ENCODE peak calls at places on chromosomes 16 and 17, in eight cellular contexts. X is GM12865, D is ovary, K is fibroblast of lung, M is tibial nerve, H is heart left ventricle, O is endothelial cell, P is foreskin fibroblast. T is an unnamed sample.

GRCh38 chr17:9054146-9054545 is 32.8 kb downstream of the NTN1 start:
- DNase-seq in D (no peak), O (no peak), X (no peak), K (no peak), H (no peak), P (no peak), M (no peak), T (no peak)

GRCh38 chr16:57331355-57331754 is 27.2 kb upstream of the CCL22 start:
- DNase-seq in M (no peak), O (no peak), K (no peak), H (no peak), D (no peak), X (no peak), P (no peak), T (no peak)

GRCh38 chr17:76700627-76701470 is 9.9 kb downstream of the MXRA7 start:
- DNase-seq in K (peak), H (peak), X (no peak), O (no peak), M (peak), P (peak), D (peak), T (no peak)

GRCh38 chr17:6092182-6092922 is 22.2 kb downstream of the WSCD1 start:
- DNase-seq in M (no peak), P (no peak), H (no peak), X (no peak), O (no peak), K (no peak), D (no peak), T (no peak)

GRCh38 chr17:50363217-50364060 is 9.5 kb downstream of the MRPL27 start:
- DNase-seq in X (no peak), O (peak), D (peak), H (no peak), K (peak), P (peak), M (no peak), T (no peak)

GRCh38 chr17:41812176-41813038 is at the start of gene FKBP10:
- DNase-seq in P (peak), H (peak), O (peak), M (peak), X (peak), D (peak), K (peak), T (no peak)

GRCh38 chr17:66383353-66383752 is 80.9 kb downstream of the PRKCA start:
- DNase-seq in X (no peak), P (peak), D (no peak), H (no peak), M (no peak), O (no peak), K (peak), T (no peak)

GRCh38 chr17:79080349-79080748 is 5.7 kb downstream of the ENGASE start:
- DNase-seq in P (no peak), H (no peak), D (no peak), K (no peak), M (no peak), X (no peak), O (no peak), T (no peak)

GRCh38 chr16:50598256-50598894 is 50.2 kb downstream of the NKD1 start:
- DNase-seq in D (no peak), H (peak), K (no peak), X (no peak), P (no peak), M (no peak), O (no peak), T (no peak)

GRCh38 chr17:28760561-28760960 is 16.8 kb downstream of the TRAF4 start:
- DNase-seq in M (no peak), D (no peak), H (no peak), P (no peak), O (no peak), K (no peak), X (no peak), T (no peak)

GRCh38 chr16:85905110-85906095 is 6.4 kb downstream of the IRF8 start:
- DNase-seq in P (no peak), K (no peak), M (no peak), D (no peak), O (no peak), X (no peak), H (no peak), T (no peak)

GRCh38 chr16:46763147-46763546 is 15.0 kb upstream of the MYLK3 start:
- DNase-seq in K (peak), H (peak), D (no peak), P (no peak), M (no peak), X (no peak), O (no peak), T (no peak)

GRCh38 chr16:53052519-53053501 is at the start of gene CHD9NB:
- DNase-seq in P (peak), D (no peak), X (peak), K (peak), O (no peak), M (no peak), H (no peak), T (no peak)

GRCh38 chr17:45096141-45096540 is 35.0 kb downstream of the NMT1 start:
- DNase-seq in O (no peak), X (peak), K (peak), D (no peak), M (no peak), P (peak), H (no peak), T (no peak)

GRCh38 chr16:50900391-50900942 is 158.6 kb downstream of the CYLD start:
- DNase-seq in H (no peak), P (no peak), K (no peak), X (no peak), M (no peak), D (no peak), O (no peak), T (no peak)

GRCh38 chr17:1498869-1499268 is 6.4 kb upstream of the MYO1C start:
- DNase-seq in H (no peak), X (no peak), K (peak), P (no peak), M (no peak), O (no peak), D (no peak), T (no peak)

GRCh38 chr16:64933890-64934289 is 188.0 kb downstream of the CDH11 start:
- DNase-seq in M (no peak), K (peak), D (no peak), P (no peak), O (no peak), H (peak), X (no peak), T (no peak)

GRCh38 chr16:80300876-80301275 is 239.9 kb upstream of the DYNLRB2 start:
- DNase-seq in D (no peak), P (peak), X (no peak), K (peak), O (no peak), H (no peak), M (no peak), T (no peak)

GRCh38 chr16:57741660-57742191 is 6.2 kb downstream of the KATNB1 start:
- DNase-seq in D (no peak), H (no peak), K (no peak), M (no peak), X (no peak), P (no peak), O (no peak), T (no peak)

GRCh38 chr16:57187508-57187854 is 1.4 kb downstream of the RSPRY1 start:
- DNase-seq in P (no peak), O (no peak), H (no peak), M (no peak), K (no peak), D (no peak), X (peak), T (no peak)

GRCh38 chr17:18377437-18378204 is at the start of gene EVPLL:
- DNase-seq in D (no peak), M (no peak), O (no peak), H (no peak), X (no peak), P (no peak), K (peak), T (no peak)
- TF ChIP-seq CTCF in D (no peak), M (no peak), O (no peak), H (no peak), X (no peak), P (no peak), K (no peak), T (no peak)

DNA sequence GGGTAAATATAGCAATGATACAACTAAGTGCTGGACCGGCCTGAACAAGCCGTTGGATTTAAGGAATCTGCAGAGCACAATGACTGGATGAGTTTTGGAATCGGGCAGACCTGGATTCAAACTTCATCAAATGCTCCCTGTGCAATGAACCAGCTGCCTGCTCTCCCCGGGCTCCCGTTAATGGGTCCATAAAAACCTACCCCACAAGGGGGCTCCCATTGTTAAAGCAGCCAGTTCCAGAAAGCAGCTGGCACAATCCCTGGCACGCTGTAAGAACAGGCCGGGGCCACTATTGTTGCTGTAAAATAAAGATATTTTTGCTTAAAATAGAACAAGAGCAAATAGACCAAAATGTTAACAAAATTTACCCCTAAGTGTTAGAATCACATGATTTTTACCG is 131.9 kb downstream of the C16orf95 start:
- DNase-seq in M (no peak), D (no peak), H (no peak), K (no peak), P (no peak), X (no peak), O (no peak), T (no peak)
- TF ChIP-seq CTCF in M (no peak), D (no peak), H (no peak), K (peak), P (no peak), X (no peak), O (no peak), T (no peak)

GRCh38 chr17:11644265-11645212 is 46.3 kb downstream of the DNAH9 start:
- DNase-seq in H (peak), D (peak), M (peak), P (peak), X (peak), O (peak), K (peak), T (no peak)
- TF ChIP-seq CTCF in H (peak), D (peak), M (peak), P (peak), X (peak), O (peak), K (peak), T (no peak)

GRCh38 chr17:40069751-40070643 is 7.2 kb downstream of the THRA start:
- DNase-seq in P (peak), M (no peak), K (peak), H (peak), D (peak), X (peak), O (no peak), T (no peak)
- TF ChIP-seq CTCF in P (peak), M (peak), K (peak), H (peak), D (peak), X (peak), O (peak), T (no peak)

GRCh38 chr17:31803494-31804213 is 55.4 kb downstream of the COPRS start:
- DNase-seq in M (no peak), K (no peak), O (no peak), H (no peak), X (no peak), P (no peak), D (no peak), T (no peak)
- TF ChIP-seq CTCF in M (no peak), K (no peak), O (no peak), H (no peak), X (no peak), P (no peak), D (no peak), T (no peak)

GRCh38 chr17:73420897-73421296 is 109.1 kb upstream of the CDC42EP4 start:
- DNase-seq in M (no peak), X (peak), P (no peak), O (peak), D (no peak), H (no peak), K (peak), T (no peak)
- TF ChIP-seq CTCF in M (no peak), X (peak), P (peak), O (no peak), D (no peak), H (no peak), K (peak), T (no peak)

DNA sequence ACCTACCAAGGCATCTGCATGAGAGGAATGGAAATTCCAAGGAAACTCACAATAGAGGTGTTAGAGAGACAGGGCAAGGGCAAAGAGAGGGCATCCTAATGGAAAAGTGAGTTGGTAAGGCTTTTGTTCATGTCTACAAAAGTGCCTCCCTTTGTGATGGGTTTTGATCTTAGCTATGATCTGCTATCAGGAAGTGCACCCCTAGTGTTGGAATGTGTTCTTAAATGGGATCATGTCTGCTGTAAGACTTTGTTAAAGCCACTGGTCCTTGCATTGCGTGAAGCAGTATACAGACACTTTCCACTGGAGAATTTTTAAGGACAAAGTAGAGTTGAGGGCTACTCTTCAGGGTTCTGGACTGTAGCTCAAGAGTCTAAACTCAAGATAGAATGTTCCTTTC is 92.0 kb downstream of the MAP2K6 start:
- DNase-seq in M (no peak), K (no peak), X (peak), H (no peak), D (no peak), O (no peak), P (no peak), T (no peak)
- TF ChIP-seq CTCF in M (no peak), K (peak), X (no peak), H (no peak), D (no peak), O (peak), P (peak), T (no peak)

DNA sequence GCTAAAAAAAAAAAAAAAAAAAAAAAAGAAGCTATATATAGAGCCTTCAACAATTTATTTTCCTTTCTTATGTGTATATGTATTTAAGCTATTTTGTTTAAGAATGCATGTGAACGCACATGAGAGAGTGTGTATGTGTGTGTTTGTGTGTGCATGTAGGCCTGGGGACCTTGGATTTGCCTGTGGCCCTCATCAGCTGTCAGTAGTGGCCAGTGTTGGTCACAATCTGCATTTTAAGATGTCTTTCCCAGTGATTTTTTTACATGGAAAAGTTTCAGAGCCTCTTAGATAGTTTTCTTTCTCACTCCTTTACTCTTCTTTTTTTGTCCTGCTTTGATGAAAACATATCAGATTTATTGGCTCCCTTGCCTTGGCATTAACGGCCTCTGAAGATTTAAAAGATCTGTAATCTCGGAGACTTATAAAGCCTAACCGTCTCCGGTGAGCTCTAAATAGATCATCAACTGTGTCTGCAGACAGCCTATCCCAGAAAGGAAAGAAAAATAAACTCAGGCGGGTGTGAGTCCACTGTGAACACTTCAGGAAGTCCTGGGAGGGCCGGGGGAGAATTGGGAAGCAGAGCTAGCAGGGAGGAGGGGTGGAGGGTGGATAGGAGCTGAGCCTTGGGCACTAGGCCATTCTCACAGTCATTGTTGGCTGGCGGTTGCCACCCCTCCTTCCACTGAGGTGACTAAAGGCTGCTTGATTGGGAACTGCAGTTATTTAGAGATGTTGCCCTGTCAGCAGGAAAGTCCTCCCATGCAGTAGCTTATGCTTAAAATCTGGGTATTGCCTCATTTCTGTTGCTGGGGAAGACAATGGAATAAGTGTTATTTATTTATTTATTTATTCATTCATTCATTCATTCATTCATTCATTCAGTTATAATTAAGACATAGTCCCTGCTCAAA is 86.8 kb downstream of the WWP2 start:
- DNase-seq in D (peak), X (no peak), K (peak), P (peak), H (peak), O (peak), M (peak), T (peak)
- TF ChIP-seq CTCF in D (no peak), X (no peak), K (peak), P (no peak), H (no peak), O (no peak), M (no peak), T (no peak)

GRCh38 chr17:18143044-18143936 is 34.7 kb downstream of the MYO15A start:
- DNase-seq in H (no peak), X (peak), K (no peak), P (peak), O (peak), M (no peak), D (no peak), T (no peak)

GRCh38 chr17:18146259-18146658 is 37.4 kb upstream of the ALKBH5 start:
- DNase-seq in M (no peak), K (no peak), P (no peak), X (no peak), O (no peak), D (no peak), H (no peak), T (no peak)

GRCh38 chr17:18146980-18147379 is 36.6 kb upstream of the ALKBH5 start:
- DNase-seq in H (no peak), X (no peak), M (no peak), O (no peak), P (no peak), D (no peak), K (no peak), T (no peak)

GRCh38 chr17:18144261-18144660 is 35.7 kb downstream of the MYO15A start:
- DNase-seq in P (no peak), H (no peak), O (no peak), X (no peak), M (no peak), K (no peak), D (no peak), T (no peak)

DNA sequence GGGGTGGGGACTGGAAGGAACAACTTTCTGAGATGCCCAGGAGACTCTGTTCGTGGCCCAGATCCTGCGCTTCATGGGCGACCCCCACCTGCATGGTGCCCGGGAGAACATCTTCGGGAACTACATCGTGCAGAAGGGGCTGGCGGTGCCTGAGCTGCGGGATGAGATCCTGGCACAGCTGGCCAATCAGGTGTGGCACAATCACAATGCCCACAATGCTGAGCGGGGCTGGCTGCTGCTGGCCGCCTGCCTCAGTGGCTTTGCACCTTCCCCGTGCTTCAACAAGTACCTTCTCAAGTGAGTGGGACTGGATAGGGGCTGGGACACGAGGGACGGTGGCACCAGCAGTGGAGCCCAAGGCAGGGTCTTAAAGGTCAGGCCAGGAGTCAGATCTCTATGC is 37.3 kb downstream of the MYO15A start:
- DNase-seq in K (no peak), O (no peak), X (no peak), M (no peak), P (no peak), H (no peak), D (no peak), T (no peak)
- TF ChIP-seq CTCF in K (no peak), O (no peak), X (no peak), M (no peak), P (no peak), H (no peak), D (no peak), T (no peak)

T was measured in omental fat pad.